ENCODE peak calls at places on chromosomes 4 and X, in ten cellular contexts. One of them, this sample, is unnamed. For H4K20me1, the result is how much of the 10 kb centered on the place peaks cover.

GRCh38 chr4:128812360-128812958 is 3.0 kb downstream of the JADE1 start:
- DNase-seq in OCI-LY7: peak
- DNase-seq in hepatocyte: peak
- DNase-seq in H1: no peak
- DNase-seq in neural progenitor cell: peak
- DNase-seq in K562: no peak
- DNase-seq in IMR-90: peak
- DNase-seq in fibroblast of lung: peak
- DNase-seq in SK-N-SH: peak
- DNase-seq in mammary epithelial cell: peak
- DNase-seq in this sample: peak

GRCh38 chr4:150418757-150419410 is 163.1 kb upstream of the MAB21L2 start:
- DNase-seq in hepatocyte: no peak
- DNase-seq in fibroblast of lung: no peak
- DNase-seq in H1: no peak
- DNase-seq in OCI-LY7: no peak
- DNase-seq in mammary epithelial cell: no peak
- DNase-seq in neural progenitor cell: peak
- DNase-seq in SK-N-SH: no peak
- DNase-seq in IMR-90: no peak
- DNase-seq in K562: no peak
- DNase-seq in this sample: no peak

GRCh38 chr4:54553001-54553400 is 104.8 kb upstream of the KIT start:
- DNase-seq in hepatocyte: no peak
- DNase-seq in K562: no peak
- DNase-seq in OCI-LY7: no peak
- DNase-seq in SK-N-SH: no peak
- DNase-seq in H1: no peak
- DNase-seq in IMR-90: peak
- DNase-seq in fibroblast of lung: peak
- DNase-seq in neural progenitor cell: no peak
- DNase-seq in mammary epithelial cell: no peak
- DNase-seq in this sample: no peak

GRCh38 chr4:19301527-19301926 is 950.2 kb upstream of the SLIT2 start:
- DNase-seq in fibroblast of lung: peak
- DNase-seq in OCI-LY7: no peak
- DNase-seq in neural progenitor cell: no peak
- DNase-seq in K562: no peak
- DNase-seq in H1: no peak
- DNase-seq in hepatocyte: peak
- DNase-seq in SK-N-SH: no peak
- DNase-seq in IMR-90: no peak
- DNase-seq in mammary epithelial cell: no peak
- DNase-seq in this sample: no peak

GRCh38 chrX:153972368-153973126 is at the start of gene TMEM187:
- DNase-seq in OCI-LY7: peak
- DNase-seq in SK-N-SH: peak
- DNase-seq in hepatocyte: peak
- DNase-seq in neural progenitor cell: peak
- DNase-seq in H1: no peak
- DNase-seq in IMR-90: peak
- DNase-seq in fibroblast of lung: peak
- DNase-seq in K562: peak
- DNase-seq in mammary epithelial cell: peak
- DNase-seq in this sample: peak

GRCh38 chr4:139749313-139749712 is 83.7 kb downstream of the MGST2 start:
- DNase-seq in IMR-90: no peak
- DNase-seq in K562: no peak
- DNase-seq in fibroblast of lung: peak
- DNase-seq in SK-N-SH: no peak
- DNase-seq in neural progenitor cell: no peak
- DNase-seq in mammary epithelial cell: no peak
- DNase-seq in H1: no peak
- DNase-seq in OCI-LY7: no peak
- DNase-seq in hepatocyte: no peak
- DNase-seq in this sample: no peak

GRCh38 chr4:66023061-66023460 is 352.8 kb upstream of the EPHA5 start:
- DNase-seq in SK-N-SH: no peak
- DNase-seq in fibroblast of lung: peak
- DNase-seq in K562: no peak
- DNase-seq in hepatocyte: no peak
- DNase-seq in H1: no peak
- DNase-seq in OCI-LY7: no peak
- DNase-seq in IMR-90: no peak
- DNase-seq in neural progenitor cell: no peak
- DNase-seq in mammary epithelial cell: no peak
- DNase-seq in this sample: no peak

GRCh38 chrX:126456136-126456535 is 96.5 kb downstream of the DCAF12L1 start:
- DNase-seq in hepatocyte: no peak
- DNase-seq in OCI-LY7: no peak
- DNase-seq in mammary epithelial cell: no peak
- DNase-seq in neural progenitor cell: no peak
- DNase-seq in H1: no peak
- DNase-seq in IMR-90: no peak
- DNase-seq in SK-N-SH: no peak
- DNase-seq in K562: no peak
- DNase-seq in fibroblast of lung: no peak
- DNase-seq in this sample: no peak

GRCh38 chr4:156672924-156673323 is 298.7 kb downstream of the PDGFC start:
- DNase-seq in neural progenitor cell: no peak
- DNase-seq in OCI-LY7: no peak
- DNase-seq in IMR-90: no peak
- DNase-seq in SK-N-SH: no peak
- DNase-seq in K562: no peak
- DNase-seq in hepatocyte: no peak
- DNase-seq in mammary epithelial cell: peak
- DNase-seq in fibroblast of lung: peak
- DNase-seq in H1: no peak
- DNase-seq in this sample: peak

GRCh38 chr4:5905714-5906113 is 12.8 kb upstream of the CRMP1 start:
- DNase-seq in fibroblast of lung: no peak
- DNase-seq in H1: peak
- DNase-seq in mammary epithelial cell: no peak
- DNase-seq in K562: no peak
- DNase-seq in neural progenitor cell: peak
- DNase-seq in hepatocyte: no peak
- DNase-seq in SK-N-SH: no peak
- DNase-seq in IMR-90: no peak
- DNase-seq in OCI-LY7: no peak
- DNase-seq in this sample: no peak

GRCh38 chr4:53956053-53956452 is 108.4 kb downstream of the CHIC2 start:
- DNase-seq in IMR-90: no peak
- DNase-seq in hepatocyte: no peak
- DNase-seq in SK-N-SH: no peak
- DNase-seq in fibroblast of lung: no peak
- DNase-seq in K562: no peak
- DNase-seq in mammary epithelial cell: no peak
- DNase-seq in OCI-LY7: no peak
- DNase-seq in neural progenitor cell: no peak
- DNase-seq in H1: no peak
- DNase-seq in this sample: no peak

GRCh38 chr4:140151700-140152014 is 2.3 kb downstream of the MAML3 start:
- DNase-seq in K562: peak
- DNase-seq in IMR-90: peak
- DNase-seq in mammary epithelial cell: peak
- DNase-seq in hepatocyte: peak
- DNase-seq in neural progenitor cell: peak
- DNase-seq in OCI-LY7: peak
- DNase-seq in H1: peak
- DNase-seq in SK-N-SH: peak
- DNase-seq in fibroblast of lung: peak
- DNase-seq in this sample: peak

GRCh38 chr4:168803727-168804126 is 206.3 kb downstream of the CBR4 start:
- DNase-seq in OCI-LY7: no peak
- DNase-seq in SK-N-SH: no peak
- DNase-seq in IMR-90: peak
- DNase-seq in neural progenitor cell: peak
- DNase-seq in fibroblast of lung: peak
- DNase-seq in mammary epithelial cell: peak
- DNase-seq in K562: no peak
- DNase-seq in hepatocyte: no peak
- DNase-seq in H1: no peak
- DNase-seq in this sample: peak

GRCh38 chr4:7621252-7621651 is 186.5 kb upstream of the PSAPL1 start:
- DNase-seq in OCI-LY7: no peak
- DNase-seq in H1: no peak
- DNase-seq in SK-N-SH: no peak
- DNase-seq in mammary epithelial cell: no peak
- DNase-seq in IMR-90: no peak
- DNase-seq in neural progenitor cell: no peak
- DNase-seq in K562: no peak
- DNase-seq in fibroblast of lung: no peak
- DNase-seq in hepatocyte: no peak
- DNase-seq in this sample: no peak
- H4K20me1 ChIP-seq in OCI-LY7: under half
- H4K20me1 ChIP-seq in H1: under half
- H4K20me1 ChIP-seq in SK-N-SH: under half
- H4K20me1 ChIP-seq in mammary epithelial cell: under half
- H4K20me1 ChIP-seq in IMR-90: under half
- H4K20me1 ChIP-seq in neural progenitor cell: under half
- H4K20me1 ChIP-seq in K562: under half
- H4K20me1 ChIP-seq in fibroblast of lung: under half
- H4K20me1 ChIP-seq in hepatocyte: under half
- H4K20me1 ChIP-seq in this sample: under half

GRCh38 chr4:11615601-11616000 is 186.9 kb upstream of the HS3ST1 start:
- DNase-seq in K562: no peak
- DNase-seq in mammary epithelial cell: no peak
- DNase-seq in hepatocyte: peak
- DNase-seq in OCI-LY7: no peak
- DNase-seq in neural progenitor cell: no peak
- DNase-seq in H1: no peak
- DNase-seq in IMR-90: no peak
- DNase-seq in SK-N-SH: no peak
- DNase-seq in fibroblast of lung: no peak
- DNase-seq in this sample: no peak
- H3K4me3 ChIP-seq in K562: no peak
- H3K4me3 ChIP-seq in mammary epithelial cell: no peak
- H3K4me3 ChIP-seq in hepatocyte: no peak
- H3K4me3 ChIP-seq in OCI-LY7: no peak
- H3K4me3 ChIP-seq in neural progenitor cell: no peak
- H3K4me3 ChIP-seq in H1: no peak
- H3K4me3 ChIP-seq in IMR-90: no peak
- H3K4me3 ChIP-seq in SK-N-SH: no peak
- H3K4me3 ChIP-seq in fibroblast of lung: no peak
- H3K4me3 ChIP-seq in this sample: no peak

GRCh38 chr4:141768954-141769353 is 132.6 kb downstream of the IL15 start:
- DNase-seq in K562: no peak
- DNase-seq in OCI-LY7: no peak
- DNase-seq in SK-N-SH: no peak
- DNase-seq in neural progenitor cell: no peak
- DNase-seq in mammary epithelial cell: peak
- DNase-seq in hepatocyte: no peak
- DNase-seq in IMR-90: peak
- DNase-seq in H1: no peak
- DNase-seq in fibroblast of lung: peak
- DNase-seq in this sample: peak

GRCh38 chr4:141771889-141772830 is 135.8 kb downstream of the IL15 start:
- DNase-seq in hepatocyte: no peak
- DNase-seq in IMR-90: no peak
- DNase-seq in OCI-LY7: no peak
- DNase-seq in fibroblast of lung: no peak
- DNase-seq in K562: no peak
- DNase-seq in neural progenitor cell: no peak
- DNase-seq in mammary epithelial cell: no peak
- DNase-seq in H1: no peak
- DNase-seq in SK-N-SH: no peak
- DNase-seq in this sample: no peak

DNA sequence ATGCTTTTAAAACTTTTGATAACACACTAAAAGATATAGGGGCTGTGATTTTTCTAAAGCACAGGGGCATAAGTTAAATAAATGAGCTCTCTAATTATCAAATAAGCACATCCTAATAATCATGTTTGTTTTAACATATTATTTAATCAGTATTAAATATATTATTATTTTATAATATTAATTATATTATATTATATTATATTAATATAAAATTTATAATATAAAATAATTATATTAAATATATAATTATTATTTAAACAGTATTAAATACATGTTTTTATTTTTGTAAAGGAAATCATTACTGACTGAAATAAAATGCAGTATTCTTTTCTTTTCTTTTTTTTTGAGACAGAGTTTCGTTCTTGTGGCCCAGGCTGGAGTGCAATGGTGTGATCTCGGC is 136.5 kb downstream of the IL15 start:
- DNase-seq in H1: no peak
- DNase-seq in K562: no peak
- DNase-seq in neural progenitor cell: no peak
- DNase-seq in hepatocyte: no peak
- DNase-seq in SK-N-SH: no peak
- DNase-seq in mammary epithelial cell: no peak
- DNase-seq in IMR-90: no peak
- DNase-seq in OCI-LY7: no peak
- DNase-seq in fibroblast of lung: no peak
- DNase-seq in this sample: no peak
- H3K4me2 ChIP-seq in H1: no peak
- H3K4me2 ChIP-seq in K562: no peak
- H3K4me2 ChIP-seq in neural progenitor cell: no peak
- H3K4me2 ChIP-seq in hepatocyte: no peak
- H3K4me2 ChIP-seq in SK-N-SH: no peak
- H3K4me2 ChIP-seq in mammary epithelial cell: no peak
- H3K4me2 ChIP-seq in IMR-90: no peak
- H3K4me2 ChIP-seq in OCI-LY7: no peak
- H3K4me2 ChIP-seq in fibroblast of lung: no peak
- H3K4me2 ChIP-seq in this sample: no peak

GRCh38 chr4:764405-765169 is 59.0 kb downstream of the PCGF3 start:
- DNase-seq in K562: no peak
- DNase-seq in fibroblast of lung: no peak
- DNase-seq in neural progenitor cell: no peak
- DNase-seq in OCI-LY7: no peak
- DNase-seq in IMR-90: no peak
- DNase-seq in mammary epithelial cell: no peak
- DNase-seq in H1: no peak
- DNase-seq in hepatocyte: no peak
- DNase-seq in SK-N-SH: no peak
- DNase-seq in this sample: peak

GRCh38 chr4:768076-768475 is 57.9 kb downstream of the CPLX1 start:
- DNase-seq in neural progenitor cell: no peak
- DNase-seq in mammary epithelial cell: no peak
- DNase-seq in K562: no peak
- DNase-seq in OCI-LY7: no peak
- DNase-seq in fibroblast of lung: no peak
- DNase-seq in IMR-90: no peak
- DNase-seq in H1: no peak
- DNase-seq in SK-N-SH: no peak
- DNase-seq in hepatocyte: no peak
- DNase-seq in this sample: peak

GRCh38 chr4:766152-766515 is 59.8 kb downstream of the CPLX1 start:
- DNase-seq in neural progenitor cell: no peak
- DNase-seq in H1: no peak
- DNase-seq in IMR-90: peak
- DNase-seq in SK-N-SH: no peak
- DNase-seq in mammary epithelial cell: peak
- DNase-seq in fibroblast of lung: peak
- DNase-seq in K562: no peak
- DNase-seq in hepatocyte: peak
- DNase-seq in OCI-LY7: no peak
- DNase-seq in this sample: peak

GRCh38 chr4:768995-769394 is 56.9 kb downstream of the CPLX1 start:
- DNase-seq in fibroblast of lung: no peak
- DNase-seq in IMR-90: no peak
- DNase-seq in hepatocyte: no peak
- DNase-seq in K562: no peak
- DNase-seq in SK-N-SH: no peak
- DNase-seq in neural progenitor cell: no peak
- DNase-seq in OCI-LY7: no peak
- DNase-seq in H1: no peak
- DNase-seq in mammary epithelial cell: no peak
- DNase-seq in this sample: peak

GRCh38 chr4:766559-767283 is 59.2 kb downstream of the CPLX1 start:
- DNase-seq in OCI-LY7: no peak
- DNase-seq in fibroblast of lung: no peak
- DNase-seq in SK-N-SH: peak
- DNase-seq in hepatocyte: no peak
- DNase-seq in IMR-90: no peak
- DNase-seq in neural progenitor cell: no peak
- DNase-seq in mammary epithelial cell: no peak
- DNase-seq in K562: no peak
- DNase-seq in H1: no peak
- DNase-seq in this sample: peak
- H4K20me1 ChIP-seq in OCI-LY7: under half
- H4K20me1 ChIP-seq in fibroblast of lung: under half
- H4K20me1 ChIP-seq in SK-N-SH: half or more
- H4K20me1 ChIP-seq in hepatocyte: half or more
- H4K20me1 ChIP-seq in IMR-90: half or more
- H4K20me1 ChIP-seq in neural progenitor cell: under half
- H4K20me1 ChIP-seq in mammary epithelial cell: under half
- H4K20me1 ChIP-seq in K562: under half
- H4K20me1 ChIP-seq in H1: under half
- H4K20me1 ChIP-seq in this sample: half or more

This sample was measured in osteoblast.